ENCODE peak calls at places on chromosomes 13 and 19, in eight cellular contexts. O is effector memory CD4-positive, alpha-beta T cell; K is stomach; W is NT2/D1; Z is PC-9; H is OCI-LY7; E is left ventricle myocardium inferior; U is mucosa of descending colon. Y is an unnamed sample.

GRCh38 chr13:73578251-73578875 is 519.6 kb downstream of the KLF5 start:
- DNase-seq in O (no peak), K (no peak), W (no peak), Z (no peak), H (no peak), E (no peak), U (no peak), Y (peak)

GRCh38 chr19:13098291-13099072 is 4.2 kb downstream of the LYL1 start:
- DNase-seq in O (no peak), K (no peak), W (no peak), Z (peak), H (no peak), E (no peak), U (peak), Y (peak)

GRCh38 chr19:12365094-12365371 is 450 bp downstream of the ZNF442 start:
- DNase-seq in O (no peak), K (peak), W (no peak), Z (no peak), H (no peak), E (no peak), U (peak), Y (peak)

GRCh38 chr13:75219479-75220237 is 262.3 kb downstream of the TBC1D4 start:
- DNase-seq in O (peak), K (peak), W (peak), Z (peak), H (peak), E (peak), U (peak), Y (peak)

GRCh38 chr19:41083516-41083915 is 4.7 kb upstream of the CYP2A13 start:
- DNase-seq in O (no peak), K (no peak), W (no peak), Z (peak), H (no peak), E (no peak), U (no peak), Y (no peak)

GRCh38 chr13:110410000-110410399 is 102.9 kb downstream of the COL4A2 start:
- DNase-seq in O (no peak), K (no peak), W (no peak), Z (no peak), H (no peak), E (no peak), U (no peak), Y (no peak)

GRCh38 chr19:49327878-49328544 is 3.0 kb upstream of the SLC6A16 start:
- DNase-seq in O (no peak), K (no peak), W (no peak), Z (no peak), H (peak), E (no peak), U (peak), Y (peak)

GRCh38 chr13:79658333-79658975 is 177.5 kb downstream of the NDFIP2 start:
- DNase-seq in O (no peak), K (no peak), W (no peak), Z (no peak), H (no peak), E (no peak), U (no peak), Y (no peak)

GRCh38 chr13:25981060-25981459 is 70.8 kb downstream of the SHISA2 start:
- DNase-seq in O (no peak), K (no peak), W (no peak), Z (no peak), H (no peak), E (no peak), U (no peak), Y (no peak)

GRCh38 chr13:113669871-113670341 is 2.9 kb downstream of the GRK1 start:
- DNase-seq in O (no peak), K (peak), W (no peak), Z (no peak), H (no peak), E (peak), U (no peak), Y (no peak)

GRCh38 chr13:90014038-90014437 is 1333.4 kb upstream of the MIR17HG start:
- DNase-seq in O (no peak), K (no peak), W (no peak), Z (no peak), H (no peak), E (no peak), U (no peak), Y (no peak)

GRCh38 chr13:45133396-45134118 is 13.2 kb downstream of the GTF2F2 start:
- DNase-seq in O (no peak), K (no peak), W (no peak), Z (no peak), H (peak), E (no peak), U (no peak), Y (no peak)

GRCh38 chr19:35750167-35750566 is 1.8 kb downstream of the LIN37 start:
- DNase-seq in O (no peak), K (no peak), W (no peak), Z (peak), H (no peak), E (no peak), U (no peak), Y (no peak)

GRCh38 chr13:41060723-41061074 is 610 bp upstream of the WBP4 start:
- DNase-seq in O (peak), K (peak), W (no peak), Z (peak), H (peak), E (peak), U (peak), Y (peak)

GRCh38 chr13:30978981-30979956 is 46.8 kb downstream of the TEX26 start:
- DNase-seq in O (no peak), K (peak), W (peak), Z (no peak), H (peak), E (no peak), U (peak), Y (peak)

GRCh38 chr13:39484506-39485313 is 118.3 kb downstream of the LHFPL6 start:
- DNase-seq in O (no peak), K (no peak), W (no peak), Z (no peak), H (no peak), E (no peak), U (no peak), Y (peak)

GRCh38 chr13:29849731-29850212 is 645 bp downstream of the UBL3 start:
- DNase-seq in O (peak), K (peak), W (no peak), Z (peak), H (no peak), E (peak), U (peak), Y (peak)

GRCh38 chr19:1747285-1748114 is 5.8 kb upstream of the ONECUT3 start:
- DNase-seq in O (peak), K (peak), W (peak), Z (peak), H (no peak), E (no peak), U (no peak), Y (peak)

GRCh38 chr19:15591796-15592195 is 23.2 kb upstream of the CYP4F8 start:
- DNase-seq in O (no peak), K (no peak), W (no peak), Z (no peak), H (no peak), E (no peak), U (no peak), Y (no peak)

GRCh38 chr19:7633619-7634018 is at the start of gene PCP2:
- DNase-seq in O (no peak), K (no peak), W (no peak), Z (no peak), H (no peak), E (no peak), U (no peak), Y (no peak)

GRCh38 chr19:46412034-46412982 is 1.1 kb downstream of the CCDC8 start:
- DNase-seq in O (no peak), K (no peak), W (no peak), Z (no peak), H (no peak), E (no peak), U (no peak), Y (peak)

GRCh38 chr19:10961073-10961762 is 388 bp downstream of the SMARCA4 start:
- DNase-seq in O (no peak), K (peak), W (no peak), Z (peak), H (peak), E (peak), U (peak), Y (peak)

GRCh38 chr19:33054623-33055022 is 10.1 kb downstream of the RHPN2 start:
- DNase-seq in O (no peak), K (peak), W (no peak), Z (peak), H (no peak), E (no peak), U (peak), Y (no peak)

GRCh38 chr13:91312324-91312723 is 35.2 kb upstream of the MIR17HG start:
- DNase-seq in O (no peak), K (no peak), W (no peak), Z (no peak), H (peak), E (no peak), U (no peak), Y (no peak)

GRCh38 chr19:52369463-52370340 is at the start of gene ZNF880:
- DNase-seq in O (peak), K (peak), W (peak), Z (peak), H (no peak), E (peak), U (peak), Y (peak)

GRCh38 chr13:104140557-104140956 is 1074.3 kb upstream of the SLC10A2 start:
- DNase-seq in O (no peak), K (no peak), W (no peak), Z (no peak), H (no peak), E (no peak), U (no peak), Y (no peak)

GRCh38 chr19:1856698-1857603 is 6.4 kb downstream of the KLF16 start:
- DNase-seq in O (no peak), K (peak), W (no peak), Z (peak), H (peak), E (peak), U (peak), Y (peak)

GRCh38 chr13:36332986-36333385 is 13.2 kb downstream of the SPART start:
- DNase-seq in O (no peak), K (no peak), W (no peak), Z (no peak), H (no peak), E (no peak), U (no peak), Y (peak)

GRCh38 chr13:32080328-32080744 is 48.8 kb downstream of the FRY start:
- DNase-seq in O (no peak), K (no peak), W (no peak), Z (no peak), H (no peak), E (no peak), U (no peak), Y (no peak)

GRCh38 chr19:18596752-18597157 is 8.2 kb downstream of the REX1BD start:
- DNase-seq in O (no peak), K (peak), W (no peak), Z (no peak), H (no peak), E (peak), U (peak), Y (peak)

GRCh38 chr19:18594096-18594823 is 5.7 kb downstream of the REX1BD start:
- DNase-seq in O (peak), K (peak), W (peak), Z (peak), H (peak), E (peak), U (peak), Y (peak)

GRCh38 chr19:18591735-18592385 is 3.3 kb downstream of the REX1BD start:
- DNase-seq in O (no peak), K (no peak), W (no peak), Z (no peak), H (no peak), E (no peak), U (no peak), Y (peak)

GRCh38 chr19:18593367-18594095 is 4.9 kb downstream of the REX1BD start:
- DNase-seq in O (no peak), K (no peak), W (peak), Z (no peak), H (peak), E (no peak), U (peak), Y (peak)

DNA sequence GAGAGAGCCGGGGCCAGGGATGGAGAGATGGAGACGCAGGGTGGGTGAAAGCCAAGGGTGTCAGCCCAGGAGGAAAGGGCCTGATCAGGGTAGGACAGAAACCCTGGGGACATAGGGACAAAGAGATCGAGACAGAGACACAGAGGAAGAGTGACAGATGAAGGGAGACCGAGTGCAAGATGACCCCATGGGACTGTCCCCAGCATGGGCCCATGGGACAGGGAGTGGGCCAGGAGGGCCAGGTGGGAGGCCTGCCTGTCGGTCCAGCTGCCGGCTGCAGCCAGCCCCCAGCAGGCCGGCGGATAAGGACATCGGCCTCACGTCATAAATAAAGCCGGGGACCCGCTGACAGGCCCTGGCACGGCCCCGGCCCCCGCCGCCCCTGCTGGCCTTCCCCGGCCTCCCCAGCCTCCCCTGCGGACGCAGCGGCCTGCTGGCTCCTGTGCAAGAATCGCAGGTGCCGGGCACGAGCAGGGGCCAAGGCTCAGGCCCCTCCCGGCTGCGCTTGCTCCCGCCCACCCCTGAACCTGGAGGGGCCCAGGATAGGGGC is 6.3 kb downstream of the REX1BD start:
- DNase-seq in O (no peak), K (no peak), W (no peak), Z (no peak), H (no peak), E (no peak), U (no peak), Y (no peak)
- H3K4me3 ChIP-seq in O (peak), K (peak), W (peak), Z (peak), H (peak), E (peak), U (no peak), Y (peak)

DNA sequence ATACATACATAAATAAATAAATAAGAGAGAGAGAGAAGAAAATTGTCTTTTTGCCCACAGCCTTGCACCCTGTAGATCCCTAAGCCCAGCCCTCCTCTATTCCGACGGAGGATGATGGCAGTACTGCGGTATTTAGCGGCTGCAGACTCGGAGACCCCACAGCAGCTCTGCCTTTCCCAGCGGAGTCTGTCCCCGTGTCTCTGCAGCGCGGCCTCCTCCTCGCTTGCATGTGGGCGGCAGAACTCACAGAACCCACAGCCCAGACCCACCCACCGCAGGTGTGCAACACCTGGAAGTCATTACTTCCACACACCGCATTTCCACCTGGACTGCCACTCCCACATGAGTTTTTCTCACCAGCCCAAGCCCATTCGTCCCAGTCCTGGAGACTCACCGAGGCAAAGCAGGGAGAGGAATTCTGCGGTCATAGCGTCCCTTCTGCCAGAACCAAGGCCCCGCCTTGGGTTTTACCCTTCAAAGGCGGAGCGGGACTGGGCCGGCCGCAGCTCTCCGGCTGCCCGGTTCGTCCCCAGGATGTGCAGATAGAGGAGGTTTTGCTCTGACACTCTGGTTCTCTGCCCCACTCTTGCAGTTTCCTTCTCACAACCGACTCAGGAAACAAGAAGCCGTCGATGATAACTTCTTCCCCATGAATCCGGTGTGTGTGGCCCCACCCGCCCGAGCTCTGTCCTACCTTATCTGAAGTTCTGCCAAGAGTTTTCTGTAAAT is at the start of gene VSTM1:
- DNase-seq in O (no peak), K (no peak), W (no peak), Z (no peak), H (no peak), E (no peak), U (no peak), Y (no peak)
- H3K4me3 ChIP-seq in O (no peak), K (no peak), W (no peak), Z (no peak), H (no peak), E (no peak), U (no peak), Y (no peak)

DNA sequence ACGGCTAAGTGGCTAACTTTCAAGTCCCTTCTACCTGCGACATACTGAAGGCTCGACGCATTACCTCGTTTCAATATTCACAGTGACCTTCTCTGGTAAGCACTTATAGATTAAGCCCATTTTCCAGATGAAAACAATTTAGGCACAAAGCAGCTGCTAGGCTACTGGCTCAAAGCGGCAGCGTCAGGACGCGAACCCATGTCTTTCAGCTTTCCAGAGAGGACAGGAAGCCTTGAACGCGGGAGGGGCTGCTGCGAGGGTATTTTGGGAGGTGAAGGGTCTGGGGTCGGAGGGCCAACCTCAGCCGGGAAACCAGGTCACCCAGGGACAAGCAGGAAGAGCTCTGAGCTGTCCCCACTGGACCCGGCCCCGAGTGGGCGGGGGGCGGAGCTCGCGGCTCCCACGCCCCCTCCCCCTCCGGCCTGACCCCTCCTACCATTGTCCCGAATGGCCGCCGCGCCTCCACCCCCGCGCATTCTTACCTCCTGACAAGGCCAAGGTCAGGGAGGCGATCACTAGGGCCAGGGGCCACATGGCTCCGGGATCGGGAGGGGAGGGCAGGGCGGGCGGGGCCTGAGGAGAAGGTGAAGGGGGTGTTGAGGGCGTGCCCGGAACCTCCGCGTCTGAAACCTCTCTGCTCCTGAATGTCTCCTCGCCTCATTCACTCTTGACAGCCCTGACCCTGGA is at the start of gene KLK13:
- DNase-seq in O (no peak), K (peak), W (peak), Z (peak), H (no peak), E (peak), U (peak), Y (peak)
- H3K4me3 ChIP-seq in O (no peak), K (peak), W (peak), Z (no peak), H (no peak), E (peak), U (no peak), Y (peak)

DNA sequence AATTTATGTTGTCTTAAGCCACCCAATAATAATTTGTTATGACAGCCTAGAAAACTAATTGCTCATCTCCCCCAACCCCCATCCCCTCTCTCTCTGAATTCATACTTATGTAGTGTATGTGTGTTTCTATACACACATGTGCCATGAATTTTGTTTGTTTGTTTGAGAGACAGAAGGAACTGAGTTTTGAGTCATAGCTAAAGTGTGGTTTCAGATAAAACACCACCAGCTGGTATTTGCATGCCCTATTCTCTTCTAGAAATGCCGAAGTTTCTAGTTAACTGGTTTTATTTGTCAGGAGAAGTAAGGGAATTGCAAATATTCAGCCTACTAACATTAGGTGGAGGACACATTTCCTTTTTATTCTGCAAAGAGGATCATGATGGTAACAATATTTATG is 17.4 kb upstream of the LILRA2 start:
- DNase-seq in O (no peak), K (no peak), W (no peak), Z (no peak), H (no peak), E (no peak), U (no peak), Y (no peak)
- H3K4me3 ChIP-seq in O (no peak), K (no peak), W (no peak), Z (no peak), H (no peak), E (no peak), U (no peak), Y (no peak)

GRCh38 chr19:31347356-31347755 is 1.9 kb downstream of the TSHZ3 start:
- DNase-seq in O (no peak), K (no peak), W (no peak), Z (no peak), H (no peak), E (no peak), U (no peak), Y (peak)
- H3K4me3 ChIP-seq in O (no peak), K (peak), W (no peak), Z (no peak), H (no peak), E (peak), U (no peak), Y (peak)

GRCh38 chr13:50068508-50068907 is 53.3 kb downstream of the KCNRG start:
- DNase-seq in O (no peak), K (no peak), W (no peak), Z (no peak), H (no peak), E (no peak), U (no peak), Y (no peak)

GRCh38 chr13:50073340-50073739 is 58.1 kb downstream of the KCNRG start:
- DNase-seq in O (no peak), K (no peak), W (no peak), Z (no peak), H (no peak), E (no peak), U (no peak), Y (no peak)

GRCh38 chr13:50072676-50073075 is 57.4 kb downstream of the KCNRG start:
- DNase-seq in O (no peak), K (no peak), W (no peak), Z (no peak), H (no peak), E (no peak), U (no peak), Y (no peak)

GRCh38 chr13:50069255-50069654 is 54.0 kb downstream of the KCNRG start:
- DNase-seq in O (no peak), K (no peak), W (no peak), Z (no peak), H (no peak), E (no peak), U (no peak), Y (peak)

DNA sequence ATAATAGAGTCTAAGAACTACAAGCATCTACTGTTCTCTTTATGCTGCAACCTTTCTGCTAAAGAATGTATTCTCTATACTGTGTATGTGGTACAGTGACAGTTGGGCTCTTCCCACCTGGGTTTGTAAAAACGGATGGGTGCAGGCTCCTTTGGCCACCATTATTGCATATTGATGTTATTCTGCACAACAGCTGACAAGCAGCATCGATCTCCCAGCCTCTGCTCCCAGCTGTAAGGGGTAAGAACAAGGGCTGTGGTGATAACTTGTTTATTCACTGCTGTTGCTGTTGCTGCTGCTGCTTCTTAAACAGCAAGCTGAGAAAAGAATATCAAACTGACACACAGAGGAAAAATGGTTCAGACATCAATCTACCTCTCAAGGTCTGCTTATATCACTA is 56.2 kb downstream of the KCNRG start:
- DNase-seq in O (no peak), K (no peak), W (no peak), Z (no peak), H (no peak), E (no peak), U (no peak), Y (no peak)
- H3K4me3 ChIP-seq in O (no peak), K (no peak), W (no peak), Z (no peak), H (no peak), E (peak), U (no peak), Y (peak)